ENCODE peak calls at places on chromosomes 16 and 17, in five cellular contexts. O is C1 segment of cervical spinal cord, V is nucleus accumbens, S is T-helper 2 cell, E is kidney. A is an unnamed sample.
A peak's percentile ranks its signal among the peaks of the same experiment; 100 is the strongest.

GRCh38 chr16:74625500-74626350 is 18.8 kb upstream of the GLG1 start:
- DNase-seq in O (no peak), E (no peak), S (no peak), V (no peak), A (no peak)

GRCh38 chr17:66185842-66186241 is 6.1 kb downstream of the CEP112 start:
- DNase-seq in S (no peak), E (no peak), V (no peak), O (no peak), A (no peak)

GRCh38 chr17:42512733-42513251 is 23.2 kb upstream of the NAGLU start:
- DNase-seq in O (no peak), S (no peak), E (no peak), V (no peak), A (no peak)

GRCh38 chr16:64077242-64077641 is 1044.6 kb downstream of the CDH11 start:
- DNase-seq in O (no peak), S (no peak), E (no peak), V (no peak), A (no peak)

GRCh38 chr17:62965649-62966425 is at the start of gene TANC2:
- DNase-seq in E (peak; percentile 93), V (peak; percentile 88), O (no peak), S (peak; percentile 50), A (peak; percentile 66)

GRCh38 chr16:2095315-2095853 is 40.3 kb downstream of the PKD1 start:
- DNase-seq in E (no peak), V (no peak), S (no peak), O (no peak), A (no peak)

GRCh38 chr17:1580979-1581676 is 18.5 kb upstream of the PITPNA start:
- DNase-seq in E (peak; percentile 84), O (no peak), S (no peak), V (peak; percentile 24), A (no peak)

GRCh38 chr17:38636054-38636453 is 30.3 kb upstream of the SRCIN1 start:
- DNase-seq in V (no peak), O (no peak), S (no peak), E (no peak), A (no peak)

GRCh38 chr17:68184816-68185436 is 62.9 kb upstream of the AMZ2 start:
- DNase-seq in V (no peak), O (no peak), S (no peak), E (no peak), A (peak; percentile 80)

GRCh38 chr16:89001117-89002027 is 24.4 kb upstream of the CBFA2T3 start:
- DNase-seq in E (peak; percentile 64), O (no peak), S (no peak), V (no peak), A (no peak)

GRCh38 chr16:87436225-87437172 is 44.4 kb downstream of the MAP1LC3B start:
- DNase-seq in O (no peak), V (no peak), S (peak; percentile 8), E (no peak), A (no peak)

GRCh38 chr16:17230932-17231581 is 239.7 kb downstream of the XYLT1 start:
- DNase-seq in S (no peak), O (no peak), E (no peak), V (no peak), A (no peak)

GRCh38 chr17:57035971-57036481 is 49.0 kb upstream of the AKAP1 start:
- DNase-seq in V (no peak), S (no peak), E (no peak), O (no peak), A (no peak)

GRCh38 chr17:17628388-17629008 is 37.0 kb upstream of the PEMT start:
- DNase-seq in S (peak; percentile 18), E (no peak), O (no peak), V (no peak), A (peak; percentile 68)

GRCh38 chr17:28760561-28760960 is 16.8 kb downstream of the TRAF4 start:
- DNase-seq in O (no peak), V (no peak), S (no peak), E (peak; percentile 7), A (no peak)

GRCh38 chr17:43661699-43662431 is at the start of gene MEOX1:
- DNase-seq in E (no peak), S (no peak), V (no peak), O (no peak), A (peak; percentile 72)

GRCh38 chr16:87538160-87538559 is 45.3 kb upstream of the ZCCHC14 start:
- DNase-seq in E (no peak), O (no peak), S (no peak), V (no peak), A (no peak)

GRCh38 chr16:84244728-84245127 is 4.9 kb upstream of the KCNG4 start:
- DNase-seq in S (no peak), E (no peak), V (no peak), O (no peak), A (no peak)

GRCh38 chr16:27223226-27223610 is 19.9 kb downstream of the KDM8 start:
- DNase-seq in S (no peak), E (no peak), V (no peak), O (no peak), A (no peak)

GRCh38 chr16:3792472-3793012 is 75.2 kb upstream of the TRAP1 start:
- DNase-seq in E (no peak), O (no peak), V (no peak), S (no peak), A (no peak)

GRCh38 chr16:2835638-2836493 is 5.8 kb downstream of the ZG16B start:
- DNase-seq in V (no peak), S (no peak), E (peak; percentile 88), O (no peak), A (no peak)

GRCh38 chr17:81519284-81520020 is 6.9 kb upstream of the ACTG1 start:
- DNase-seq in V (no peak), S (peak; percentile 44), O (no peak), E (peak; percentile 94), A (peak; percentile 70)

GRCh38 chr17:73624496-73624988 is 19.7 kb downstream of the SDK2 start:
- DNase-seq in E (no peak), S (no peak), V (no peak), O (no peak), A (no peak)

GRCh38 chr17:42667088-42667951 is 8.2 kb downstream of the TUBG2 start:
- DNase-seq in E (peak; percentile 80), V (no peak), S (no peak), O (no peak), A (no peak)

GRCh38 chr17:46160169-46160568 is 33.1 kb downstream of the KANSL1 start:
- DNase-seq in E (peak; percentile 40), O (no peak), V (no peak), S (no peak), A (no peak)

GRCh38 chr17:1495265-1495664 is 2.8 kb upstream of the MYO1C start:
- DNase-seq in V (no peak), E (no peak), O (no peak), S (no peak), A (no peak)

GRCh38 chr17:34542700-34543336 is 36.6 kb upstream of the TMEM132E start:
- DNase-seq in S (peak; percentile 22), O (no peak), V (peak; percentile 21), E (no peak), A (peak; percentile 42)

GRCh38 chr17:45333702-45334092 is 16.9 kb upstream of the MAP3K14 start:
- DNase-seq in S (no peak), O (no peak), E (no peak), V (no peak), A (no peak)

GRCh38 chr16:49664221-49665215 is 191.4 kb downstream of the ZNF423 start:
- DNase-seq in S (no peak), E (peak; percentile 82), V (no peak), O (no peak), A (no peak)